ENCODE peak calls at places on chromosomes 16 and 17, in four cellular contexts. One of them, this sample, is unnamed.

GRCh38 chr16:14399397-14400284 is 230.4 kb downstream of the PARN start:
- DNase-seq in HFFc6: peak; percentile 65
- DNase-seq in skeletal muscle cell: no peak
- DNase-seq in neural progenitor cell: peak; percentile 24
- DNase-seq in this sample: peak; percentile 46

GRCh38 chr16:66028505-66029216 is 337.8 kb upstream of the CDH5 start:
- DNase-seq in HFFc6: peak; percentile 71
- DNase-seq in skeletal muscle cell: peak; percentile 60
- DNase-seq in neural progenitor cell: no peak
- DNase-seq in this sample: peak; percentile 44

GRCh38 chr17:2124391-2124790 is 69.5 kb downstream of the HIC1 start:
- DNase-seq in HFFc6: no peak
- DNase-seq in skeletal muscle cell: no peak
- DNase-seq in neural progenitor cell: no peak
- DNase-seq in this sample: no peak

GRCh38 chr16:4613636-4614570 is 785 bp downstream of the UBALD1 start:
- DNase-seq in HFFc6: no peak
- DNase-seq in skeletal muscle cell: peak; percentile 12
- DNase-seq in neural progenitor cell: peak; percentile 70
- DNase-seq in this sample: peak; percentile 12

GRCh38 chr16:4945560-4946502 is 8.9 kb upstream of the PPL start:
- DNase-seq in HFFc6: peak; percentile 42
- DNase-seq in skeletal muscle cell: no peak
- DNase-seq in neural progenitor cell: no peak
- DNase-seq in this sample: peak; percentile 62

GRCh38 chr17:58504826-58505351 is 9.5 kb downstream of the MTMR4 start:
- DNase-seq in HFFc6: no peak
- DNase-seq in skeletal muscle cell: no peak
- DNase-seq in neural progenitor cell: no peak
- DNase-seq in this sample: no peak

GRCh38 chr16:81838794-81839193 is 59.7 kb downstream of the PLCG2 start:
- DNase-seq in HFFc6: peak; percentile 11
- DNase-seq in skeletal muscle cell: no peak
- DNase-seq in neural progenitor cell: no peak
- DNase-seq in this sample: no peak

GRCh38 chr16:11612110-11612981 is 25.6 kb upstream of the LITAF start:
- DNase-seq in HFFc6: no peak
- DNase-seq in skeletal muscle cell: no peak
- DNase-seq in neural progenitor cell: no peak
- DNase-seq in this sample: peak; percentile 96

GRCh38 chr17:17819561-17819995 is 17.2 kb downstream of the SREBF1 start:
- DNase-seq in HFFc6: peak; percentile 91
- DNase-seq in skeletal muscle cell: peak; percentile 74
- DNase-seq in neural progenitor cell: no peak
- DNase-seq in this sample: peak; percentile 51

GRCh38 chr16:22970191-22970845 is 156.4 kb downstream of the HS3ST2 start:
- DNase-seq in HFFc6: no peak
- DNase-seq in skeletal muscle cell: no peak
- DNase-seq in neural progenitor cell: peak; percentile 45
- DNase-seq in this sample: no peak

GRCh38 chr16:84487358-84487757 is 17.1 kb downstream of the MEAK7 start:
- DNase-seq in HFFc6: no peak
- DNase-seq in skeletal muscle cell: no peak
- DNase-seq in neural progenitor cell: no peak
- DNase-seq in this sample: no peak

GRCh38 chr16:30758988-30759461 is 2.8 kb downstream of the CFAP119 start:
- DNase-seq in HFFc6: no peak
- DNase-seq in skeletal muscle cell: no peak
- DNase-seq in neural progenitor cell: no peak
- DNase-seq in this sample: no peak

GRCh38 chr17:74690409-74690825 is 22.3 kb downstream of the CD300LF start:
- DNase-seq in HFFc6: no peak
- DNase-seq in skeletal muscle cell: no peak
- DNase-seq in neural progenitor cell: no peak
- DNase-seq in this sample: peak; percentile 20

GRCh38 chr17:28500712-28501379 is 5.3 kb upstream of the FOXN1 start:
- DNase-seq in HFFc6: no peak
- DNase-seq in skeletal muscle cell: no peak
- DNase-seq in neural progenitor cell: peak; percentile 14
- DNase-seq in this sample: no peak

GRCh38 chr17:8542599-8542998 is 87.9 kb downstream of the MYH10 start:
- DNase-seq in HFFc6: no peak
- DNase-seq in skeletal muscle cell: no peak
- DNase-seq in neural progenitor cell: no peak
- DNase-seq in this sample: no peak